ENCODE peak calls at places on chromosome 16, in nine cellular contexts. One of them, this sample, is unnamed.

GRCh38 chr16:79170565-79171242 is 429.8 kb downstream of the MAF start:
- DNase-seq in NCI-H345: no peak
- DNase-seq in CMK: no peak
- DNase-seq in cardiac fibroblast: peak
- DNase-seq in HS-5: no peak
- DNase-seq in NCI-H2081: no peak
- DNase-seq in OCI-LY7: no peak
- DNase-seq in activated gamma-delta T cell treated with anti-CD3 and anti-CD28 coated beads, Interleukin-2, amount 50 U/mL, for 16 hours: no peak
- DNase-seq in NCI-H526 treated with DMSO at 0.1 percent for 48 hours: no peak
- DNase-seq in this sample: no peak

GRCh38 chr16:31371619-31372484 is 16.9 kb downstream of the ITGAX start:
- DNase-seq in HS-5: no peak
- DNase-seq in NCI-H2081: no peak
- DNase-seq in OCI-LY7: no peak
- DNase-seq in CMK: no peak
- DNase-seq in NCI-H345: no peak
- DNase-seq in cardiac fibroblast: no peak
- DNase-seq in NCI-H526 treated with DMSO at 0.1 percent for 48 hours: no peak
- DNase-seq in activated gamma-delta T cell treated with anti-CD3 and anti-CD28 coated beads, Interleukin-2, amount 50 U/mL, for 16 hours: no peak
- DNase-seq in this sample: no peak

GRCh38 chr16:69169051-69169450 is 17.9 kb upstream of the SNTB2 start:
- DNase-seq in HS-5: no peak
- DNase-seq in cardiac fibroblast: no peak
- DNase-seq in NCI-H2081: no peak
- DNase-seq in OCI-LY7: no peak
- DNase-seq in CMK: no peak
- DNase-seq in NCI-H526 treated with DMSO at 0.1 percent for 48 hours: no peak
- DNase-seq in activated gamma-delta T cell treated with anti-CD3 and anti-CD28 coated beads, Interleukin-2, amount 50 U/mL, for 16 hours: no peak
- DNase-seq in NCI-H345: no peak
- DNase-seq in this sample: no peak

GRCh38 chr16:89658221-89658879 is 714 bp downstream of the SPATA33 start:
- DNase-seq in NCI-H345: no peak
- DNase-seq in OCI-LY7: peak
- DNase-seq in CMK: no peak
- DNase-seq in NCI-H2081: no peak
- DNase-seq in HS-5: no peak
- DNase-seq in activated gamma-delta T cell treated with anti-CD3 and anti-CD28 coated beads, Interleukin-2, amount 50 U/mL, for 16 hours: no peak
- DNase-seq in cardiac fibroblast: peak
- DNase-seq in NCI-H526 treated with DMSO at 0.1 percent for 48 hours: no peak
- DNase-seq in this sample: no peak

GRCh38 chr16:67170168-67170947 is at the start of gene NOL3:
- DNase-seq in CMK: peak
- DNase-seq in NCI-H2081: peak
- DNase-seq in NCI-H526 treated with DMSO at 0.1 percent for 48 hours: peak
- DNase-seq in HS-5: peak
- DNase-seq in OCI-LY7: no peak
- DNase-seq in cardiac fibroblast: peak
- DNase-seq in activated gamma-delta T cell treated with anti-CD3 and anti-CD28 coated beads, Interleukin-2, amount 50 U/mL, for 16 hours: no peak
- DNase-seq in NCI-H345: peak
- DNase-seq in this sample: peak

GRCh38 chr16:70390774-70391173 is 44.1 kb downstream of the DDX19A start:
- DNase-seq in NCI-H526 treated with DMSO at 0.1 percent for 48 hours: no peak
- DNase-seq in CMK: no peak
- DNase-seq in cardiac fibroblast: no peak
- DNase-seq in NCI-H2081: no peak
- DNase-seq in activated gamma-delta T cell treated with anti-CD3 and anti-CD28 coated beads, Interleukin-2, amount 50 U/mL, for 16 hours: no peak
- DNase-seq in HS-5: no peak
- DNase-seq in OCI-LY7: no peak
- DNase-seq in NCI-H345: no peak
- DNase-seq in this sample: no peak

GRCh38 chr16:70250748-70251650 is 741 bp downstream of the EXOSC6 start:
- DNase-seq in activated gamma-delta T cell treated with anti-CD3 and anti-CD28 coated beads, Interleukin-2, amount 50 U/mL, for 16 hours: no peak
- DNase-seq in NCI-H2081: peak
- DNase-seq in HS-5: no peak
- DNase-seq in NCI-H345: no peak
- DNase-seq in NCI-H526 treated with DMSO at 0.1 percent for 48 hours: no peak
- DNase-seq in CMK: no peak
- DNase-seq in cardiac fibroblast: peak
- DNase-seq in OCI-LY7: no peak
- DNase-seq in this sample: peak

GRCh38 chr16:88624977-88625576 is 13.3 kb upstream of the IL17C start:
- DNase-seq in cardiac fibroblast: no peak
- DNase-seq in NCI-H2081: no peak
- DNase-seq in NCI-H526 treated with DMSO at 0.1 percent for 48 hours: no peak
- DNase-seq in CMK: no peak
- DNase-seq in HS-5: no peak
- DNase-seq in OCI-LY7: no peak
- DNase-seq in activated gamma-delta T cell treated with anti-CD3 and anti-CD28 coated beads, Interleukin-2, amount 50 U/mL, for 16 hours: no peak
- DNase-seq in NCI-H345: no peak
- DNase-seq in this sample: no peak

GRCh38 chr16:67647111-67647651 is 2.2 kb downstream of the CARMIL2 start:
- DNase-seq in OCI-LY7: no peak
- DNase-seq in activated gamma-delta T cell treated with anti-CD3 and anti-CD28 coated beads, Interleukin-2, amount 50 U/mL, for 16 hours: no peak
- DNase-seq in CMK: no peak
- DNase-seq in cardiac fibroblast: no peak
- DNase-seq in NCI-H2081: no peak
- DNase-seq in NCI-H345: no peak
- DNase-seq in HS-5: no peak
- DNase-seq in NCI-H526 treated with DMSO at 0.1 percent for 48 hours: no peak
- DNase-seq in this sample: no peak

GRCh38 chr16:57815987-57816745 is 13.9 kb upstream of the KIFC3 start:
- DNase-seq in NCI-H526 treated with DMSO at 0.1 percent for 48 hours: no peak
- DNase-seq in cardiac fibroblast: peak
- DNase-seq in OCI-LY7: no peak
- DNase-seq in NCI-H2081: peak
- DNase-seq in CMK: no peak
- DNase-seq in NCI-H345: peak
- DNase-seq in activated gamma-delta T cell treated with anti-CD3 and anti-CD28 coated beads, Interleukin-2, amount 50 U/mL, for 16 hours: peak
- DNase-seq in HS-5: no peak
- DNase-seq in this sample: peak

GRCh38 chr16:88017006-88017405 is 65.8 kb downstream of the BANP start:
- DNase-seq in OCI-LY7: no peak
- DNase-seq in CMK: no peak
- DNase-seq in NCI-H2081: no peak
- DNase-seq in NCI-H526 treated with DMSO at 0.1 percent for 48 hours: no peak
- DNase-seq in NCI-H345: no peak
- DNase-seq in HS-5: no peak
- DNase-seq in cardiac fibroblast: no peak
- DNase-seq in activated gamma-delta T cell treated with anti-CD3 and anti-CD28 coated beads, Interleukin-2, amount 50 U/mL, for 16 hours: no peak
- DNase-seq in this sample: no peak

GRCh38 chr16:50644730-50645129 is 36.4 kb downstream of the SNX20 start:
- DNase-seq in OCI-LY7: no peak
- DNase-seq in CMK: no peak
- DNase-seq in NCI-H345: no peak
- DNase-seq in NCI-H2081: no peak
- DNase-seq in cardiac fibroblast: peak
- DNase-seq in activated gamma-delta T cell treated with anti-CD3 and anti-CD28 coated beads, Interleukin-2, amount 50 U/mL, for 16 hours: no peak
- DNase-seq in HS-5: no peak
- DNase-seq in NCI-H526 treated with DMSO at 0.1 percent for 48 hours: no peak
- DNase-seq in this sample: peak

GRCh38 chr16:21704733-21705132 is 41.0 kb downstream of the OTOA start:
- DNase-seq in HS-5: no peak
- DNase-seq in OCI-LY7: no peak
- DNase-seq in CMK: no peak
- DNase-seq in NCI-H526 treated with DMSO at 0.1 percent for 48 hours: no peak
- DNase-seq in activated gamma-delta T cell treated with anti-CD3 and anti-CD28 coated beads, Interleukin-2, amount 50 U/mL, for 16 hours: no peak
- DNase-seq in NCI-H2081: no peak
- DNase-seq in cardiac fibroblast: no peak
- DNase-seq in NCI-H345: no peak
- DNase-seq in this sample: no peak

GRCh38 chr16:11141409-11142260 is 114.4 kb downstream of the SOCS1 start:
- DNase-seq in NCI-H526 treated with DMSO at 0.1 percent for 48 hours: no peak
- DNase-seq in activated gamma-delta T cell treated with anti-CD3 and anti-CD28 coated beads, Interleukin-2, amount 50 U/mL, for 16 hours: no peak
- DNase-seq in CMK: no peak
- DNase-seq in OCI-LY7: no peak
- DNase-seq in HS-5: no peak
- DNase-seq in NCI-H345: no peak
- DNase-seq in cardiac fibroblast: no peak
- DNase-seq in NCI-H2081: no peak
- DNase-seq in this sample: no peak

GRCh38 chr16:67967183-67967955 is 1.1 kb downstream of the SLC12A4 start:
- DNase-seq in NCI-H345: no peak
- DNase-seq in activated gamma-delta T cell treated with anti-CD3 and anti-CD28 coated beads, Interleukin-2, amount 50 U/mL, for 16 hours: no peak
- DNase-seq in CMK: no peak
- DNase-seq in NCI-H2081: no peak
- DNase-seq in OCI-LY7: peak
- DNase-seq in cardiac fibroblast: no peak
- DNase-seq in HS-5: no peak
- DNase-seq in NCI-H526 treated with DMSO at 0.1 percent for 48 hours: no peak
- DNase-seq in this sample: no peak